ENCODE peak calls at places on chromosomes 4 and X, in six cellular contexts. One of them, this sample, is unnamed.

GRCh38 chr4:12562016-12562415 is 922.1 kb downstream of the RAB28 start:
- DNase-seq in brain microvascular endothelial cell: no peak
- DNase-seq in WERI-Rb-1: no peak
- DNase-seq in HCT116: no peak
- DNase-seq in body of pancreas: no peak
- DNase-seq in Peyer's patch: no peak
- DNase-seq in this sample: no peak

GRCh38 chrX:63430026-63430425 is 78.9 kb upstream of the SPIN4 start:
- DNase-seq in brain microvascular endothelial cell: no peak
- DNase-seq in WERI-Rb-1: no peak
- DNase-seq in HCT116: no peak
- DNase-seq in body of pancreas: no peak
- DNase-seq in Peyer's patch: no peak
- DNase-seq in this sample: no peak

GRCh38 chrX:72131317-72132294 is at the start of gene RTL5:
- DNase-seq in brain microvascular endothelial cell: peak; percentile 83
- DNase-seq in WERI-Rb-1: no peak
- DNase-seq in HCT116: peak; percentile 63
- DNase-seq in body of pancreas: peak; percentile 85
- DNase-seq in Peyer's patch: peak; percentile 60
- DNase-seq in this sample: no peak

GRCh38 chr4:43882470-43882869 is 566.1 kb downstream of the KCTD8 start:
- DNase-seq in brain microvascular endothelial cell: no peak
- DNase-seq in WERI-Rb-1: no peak
- DNase-seq in HCT116: no peak
- DNase-seq in body of pancreas: no peak
- DNase-seq in Peyer's patch: no peak
- DNase-seq in this sample: no peak

GRCh38 chr4:62912531-62912930 is 1496.7 kb downstream of the TECRL start:
- DNase-seq in brain microvascular endothelial cell: no peak
- DNase-seq in WERI-Rb-1: no peak
- DNase-seq in HCT116: no peak
- DNase-seq in body of pancreas: no peak
- DNase-seq in Peyer's patch: no peak
- DNase-seq in this sample: no peak

GRCh38 chr4:602559-602942 is 22.8 kb upstream of the PDE6B start:
- DNase-seq in brain microvascular endothelial cell: no peak
- DNase-seq in WERI-Rb-1: peak; percentile 96
- DNase-seq in HCT116: peak; percentile 60
- DNase-seq in body of pancreas: peak; percentile 69
- DNase-seq in Peyer's patch: peak; percentile 84
- DNase-seq in this sample: no peak

GRCh38 chr4:153154010-153154975 is 50.0 kb upstream of the TRIM2 start:
- DNase-seq in brain microvascular endothelial cell: peak; percentile 57
- DNase-seq in WERI-Rb-1: no peak
- DNase-seq in HCT116: no peak
- DNase-seq in body of pancreas: peak; percentile 30
- DNase-seq in Peyer's patch: no peak
- DNase-seq in this sample: no peak

GRCh38 chr4:25457053-25457715 is 80.1 kb downstream of the ANAPC4 start:
- DNase-seq in brain microvascular endothelial cell: no peak
- DNase-seq in WERI-Rb-1: no peak
- DNase-seq in HCT116: no peak
- DNase-seq in body of pancreas: no peak
- DNase-seq in Peyer's patch: no peak
- DNase-seq in this sample: peak; percentile 17

GRCh38 chr4:187767158-187767557 is 228.4 kb upstream of the ZFP42 start:
- DNase-seq in brain microvascular endothelial cell: no peak
- DNase-seq in WERI-Rb-1: no peak
- DNase-seq in HCT116: no peak
- DNase-seq in body of pancreas: no peak
- DNase-seq in Peyer's patch: no peak
- DNase-seq in this sample: no peak

GRCh38 chrX:133749951-133750350 is 235.4 kb downstream of the GPC3 start:
- DNase-seq in brain microvascular endothelial cell: no peak
- DNase-seq in WERI-Rb-1: no peak
- DNase-seq in HCT116: no peak
- DNase-seq in body of pancreas: no peak
- DNase-seq in Peyer's patch: no peak
- DNase-seq in this sample: no peak

GRCh38 chr4:101977096-101977495 is 186.6 kb downstream of the BANK1 start:
- DNase-seq in brain microvascular endothelial cell: peak; percentile 96
- DNase-seq in WERI-Rb-1: no peak
- DNase-seq in HCT116: peak; percentile 92
- DNase-seq in body of pancreas: no peak
- DNase-seq in Peyer's patch: no peak
- DNase-seq in this sample: peak; percentile 94

GRCh38 chr4:102620697-102621497 is 119.7 kb downstream of the NFKB1 start:
- DNase-seq in brain microvascular endothelial cell: peak; percentile 80
- DNase-seq in WERI-Rb-1: peak; percentile 56
- DNase-seq in HCT116: peak; percentile 76
- DNase-seq in body of pancreas: peak; percentile 86
- DNase-seq in Peyer's patch: no peak
- DNase-seq in this sample: peak; percentile 72

GRCh38 chrX:134679226-134679625 is 21.0 kb upstream of the PLAC1 start:
- DNase-seq in brain microvascular endothelial cell: no peak
- DNase-seq in WERI-Rb-1: no peak
- DNase-seq in HCT116: no peak
- DNase-seq in body of pancreas: no peak
- DNase-seq in Peyer's patch: no peak
- DNase-seq in this sample: peak; percentile 59

GRCh38 chr4:156198511-156198910 is 244.8 kb upstream of the CTSO start:
- DNase-seq in brain microvascular endothelial cell: no peak
- DNase-seq in WERI-Rb-1: no peak
- DNase-seq in HCT116: no peak
- DNase-seq in body of pancreas: no peak
- DNase-seq in Peyer's patch: no peak
- DNase-seq in this sample: no peak

GRCh38 chrX:149453030-149453429 is 52.1 kb downstream of the IDS start:
- DNase-seq in brain microvascular endothelial cell: peak; percentile 57
- DNase-seq in WERI-Rb-1: no peak
- DNase-seq in HCT116: peak; percentile 8
- DNase-seq in body of pancreas: no peak
- DNase-seq in Peyer's patch: no peak
- DNase-seq in this sample: peak; percentile 39

DNA sequence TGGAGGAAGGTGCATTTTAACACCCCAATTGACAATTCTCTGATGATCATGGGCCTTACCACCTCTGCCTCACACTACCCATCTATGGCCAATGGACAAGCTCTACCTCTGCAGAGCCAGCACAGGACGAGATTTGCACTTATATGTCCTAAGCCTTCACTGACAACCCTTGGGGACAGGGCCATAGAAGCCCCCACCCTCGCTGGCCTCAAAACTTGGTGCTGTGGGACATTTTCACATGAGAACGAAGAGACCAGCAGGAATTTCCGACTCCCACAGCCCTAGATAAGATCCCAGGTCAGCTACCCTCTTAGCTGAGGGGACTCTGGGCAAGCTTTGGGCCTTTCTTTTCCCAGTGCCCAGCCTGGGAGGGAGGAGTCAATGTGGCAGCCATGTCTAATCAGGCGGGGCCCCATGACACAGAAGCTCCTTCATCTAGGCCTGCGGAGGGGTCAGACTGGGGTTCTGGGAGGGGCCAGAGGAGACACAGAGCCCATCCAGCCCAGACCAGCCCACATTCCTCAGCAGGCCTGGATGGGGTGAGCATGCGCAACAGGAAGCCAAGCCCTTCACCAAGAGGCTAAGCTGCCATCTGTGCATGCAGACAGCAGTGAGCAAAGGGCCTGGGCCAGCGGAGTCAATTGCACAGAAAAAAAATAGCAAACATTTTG is 12.1 kb downstream of the PJA1 start:
- DNase-seq in brain microvascular endothelial cell: peak; percentile 14
- DNase-seq in WERI-Rb-1: peak; percentile 63
- DNase-seq in HCT116: no peak
- DNase-seq in body of pancreas: peak; percentile 12
- DNase-seq in Peyer's patch: no peak
- DNase-seq in this sample: no peak
- H3K4me3 ChIP-seq in brain microvascular endothelial cell: no peak overlapping the region
- H3K4me3 ChIP-seq in WERI-Rb-1: no peak overlapping the region
- H3K4me3 ChIP-seq in HCT116: no peak overlapping the region
- H3K4me3 ChIP-seq in body of pancreas: no peak overlapping the region
- H3K4me3 ChIP-seq in Peyer's patch: no peak overlapping the region
- H3K4me3 ChIP-seq in this sample: no peak overlapping the region

DNA sequence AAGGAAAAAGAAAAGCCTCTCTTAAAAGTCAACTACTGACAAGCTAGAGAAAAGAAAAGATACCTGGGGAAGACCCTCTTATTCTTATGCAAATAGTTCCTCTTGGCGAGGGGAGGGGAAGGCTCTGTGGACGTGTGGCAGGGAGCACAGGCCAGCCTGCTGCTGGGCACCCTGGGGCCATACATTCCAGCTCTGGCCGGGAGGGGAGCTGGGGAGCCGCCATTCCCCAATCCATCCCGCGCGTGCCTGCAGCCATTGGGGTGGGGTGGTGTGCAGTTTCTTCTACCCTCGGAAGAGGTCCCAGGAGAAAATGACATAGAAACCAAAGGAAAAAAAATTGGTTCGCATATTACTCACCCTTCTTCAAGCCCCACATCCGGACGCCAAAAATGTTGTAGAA is 1496.4 kb downstream of the RPA4 start:
- DNase-seq in brain microvascular endothelial cell: no peak
- DNase-seq in WERI-Rb-1: no peak
- DNase-seq in HCT116: no peak
- DNase-seq in body of pancreas: no peak
- DNase-seq in Peyer's patch: no peak
- DNase-seq in this sample: no peak
- TF ChIP-seq CTCF in brain microvascular endothelial cell: no peak
- TF ChIP-seq CTCF in WERI-Rb-1: no peak
- TF ChIP-seq CTCF in HCT116: no peak
- TF ChIP-seq CTCF in body of pancreas: no peak
- TF ChIP-seq CTCF in Peyer's patch: no peak
- TF ChIP-seq CTCF in this sample: no peak

DNA sequence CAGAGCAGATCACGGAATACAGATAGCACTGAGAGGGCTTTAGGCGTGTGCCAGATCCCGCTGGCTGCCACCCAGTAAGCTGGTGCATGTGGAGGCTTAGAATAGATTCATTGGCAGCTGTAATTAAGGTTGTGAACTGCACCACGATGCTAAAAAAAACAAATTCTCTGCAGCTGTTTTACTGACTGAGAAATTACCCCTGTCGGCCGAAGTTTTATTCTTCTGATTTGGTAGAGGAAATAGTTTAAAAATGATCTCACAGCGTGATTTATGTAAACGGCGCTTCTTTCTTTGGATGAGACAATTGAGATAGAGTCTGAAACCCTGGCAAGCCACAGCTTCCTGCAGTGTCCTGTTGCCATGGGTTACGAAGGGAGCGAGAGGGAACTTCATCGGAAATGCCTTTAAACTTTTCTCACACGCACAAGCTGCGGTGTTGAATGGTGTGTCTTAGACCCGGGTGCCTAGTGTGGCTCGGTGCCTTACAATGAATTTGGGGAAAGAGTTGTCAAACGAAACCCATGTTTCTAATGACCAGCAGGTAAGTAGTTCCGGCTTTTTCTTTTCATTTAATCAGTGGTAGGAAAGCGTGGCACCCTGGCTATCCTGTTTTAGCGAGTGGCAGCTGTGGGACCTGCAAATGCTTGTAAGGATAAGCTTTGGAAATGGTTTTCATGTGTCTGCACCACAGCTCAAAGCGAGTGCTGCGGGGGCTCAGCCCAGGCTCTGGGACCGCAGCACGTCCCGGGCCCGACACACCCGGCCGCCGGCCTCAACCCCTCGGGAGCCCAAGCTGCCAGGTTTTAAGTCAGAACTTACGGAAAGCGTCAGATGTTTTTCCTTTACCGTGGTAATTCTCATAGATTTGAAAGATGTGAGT is 71.7 kb upstream of the HGFAC start:
- DNase-seq in brain microvascular endothelial cell: peak; percentile 95
- DNase-seq in WERI-Rb-1: no peak
- DNase-seq in HCT116: no peak
- DNase-seq in body of pancreas: peak; percentile 61
- DNase-seq in Peyer's patch: no peak
- DNase-seq in this sample: peak; percentile 52
- H3K4me3 ChIP-seq in brain microvascular endothelial cell: peak overlapping the region; percentile 35
- H3K4me3 ChIP-seq in WERI-Rb-1: no peak overlapping the region
- H3K4me3 ChIP-seq in HCT116: no peak overlapping the region
- H3K4me3 ChIP-seq in body of pancreas: no peak overlapping the region
- H3K4me3 ChIP-seq in Peyer's patch: peak overlapping the region; percentile 8
- H3K4me3 ChIP-seq in this sample: peak overlapping the region; percentile 43

GRCh38 chr4:113328514-113328913 is 279.1 kb downstream of the ANK2 start:
- DNase-seq in brain microvascular endothelial cell: no peak
- DNase-seq in WERI-Rb-1: peak; percentile 52
- DNase-seq in HCT116: no peak
- DNase-seq in body of pancreas: no peak
- DNase-seq in Peyer's patch: no peak
- DNase-seq in this sample: no peak
- TF ChIP-seq CTCF in brain microvascular endothelial cell: peak; percentile 72
- TF ChIP-seq CTCF in WERI-Rb-1: peak; percentile 84
- TF ChIP-seq CTCF in HCT116: peak; percentile 83
- TF ChIP-seq CTCF in body of pancreas: no peak
- TF ChIP-seq CTCF in Peyer's patch: no peak
- TF ChIP-seq CTCF in this sample: peak; percentile 58

GRCh38 chr4:140344111-140344510 is 29.3 kb upstream of the SCOC start:
- DNase-seq in brain microvascular endothelial cell: no peak
- DNase-seq in WERI-Rb-1: no peak
- DNase-seq in HCT116: no peak
- DNase-seq in body of pancreas: peak; percentile 45
- DNase-seq in Peyer's patch: no peak
- DNase-seq in this sample: no peak

GRCh38 chr4:140346136-140346535 is 27.3 kb upstream of the SCOC start:
- DNase-seq in brain microvascular endothelial cell: no peak
- DNase-seq in WERI-Rb-1: no peak
- DNase-seq in HCT116: no peak
- DNase-seq in body of pancreas: no peak
- DNase-seq in Peyer's patch: no peak
- DNase-seq in this sample: no peak

GRCh38 chr4:140344621-140345020 is 28.8 kb upstream of the SCOC start:
- DNase-seq in brain microvascular endothelial cell: no peak
- DNase-seq in WERI-Rb-1: no peak
- DNase-seq in HCT116: no peak
- DNase-seq in body of pancreas: peak; percentile 43
- DNase-seq in Peyer's patch: no peak
- DNase-seq in this sample: no peak

GRCh38 chr4:140342620-140343019 is 30.8 kb upstream of the SCOC start:
- DNase-seq in brain microvascular endothelial cell: no peak
- DNase-seq in WERI-Rb-1: no peak
- DNase-seq in HCT116: no peak
- DNase-seq in body of pancreas: peak; percentile 50
- DNase-seq in Peyer's patch: no peak
- DNase-seq in this sample: no peak

DNA sequence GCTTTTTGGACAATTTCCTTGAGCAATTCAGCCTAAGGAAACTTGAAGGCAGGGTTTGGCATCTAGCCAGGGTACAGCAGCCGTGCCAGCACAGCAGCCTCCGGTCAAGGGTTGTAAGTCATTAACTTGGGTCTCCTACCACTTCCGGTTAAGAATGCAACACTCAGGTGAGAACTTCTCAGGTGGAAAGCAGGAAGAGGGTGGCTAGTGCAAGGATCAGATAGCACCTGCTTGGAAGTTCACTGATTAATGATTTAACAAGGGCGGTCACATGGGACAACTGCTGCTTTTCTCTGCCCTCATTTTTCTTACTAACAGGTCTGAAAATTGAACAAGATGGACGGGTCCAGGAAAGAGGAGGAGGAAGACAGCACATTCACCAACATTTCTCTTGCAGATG is 30.1 kb upstream of the SCOC start:
- DNase-seq in brain microvascular endothelial cell: no peak
- DNase-seq in WERI-Rb-1: no peak
- DNase-seq in HCT116: peak; percentile 31
- DNase-seq in body of pancreas: peak; percentile 95
- DNase-seq in Peyer's patch: peak; percentile 85
- DNase-seq in this sample: no peak
- H3K4me3 ChIP-seq in brain microvascular endothelial cell: no peak overlapping the region
- H3K4me3 ChIP-seq in WERI-Rb-1: no peak overlapping the region
- H3K4me3 ChIP-seq in HCT116: no peak overlapping the region
- H3K4me3 ChIP-seq in body of pancreas: no peak overlapping the region
- H3K4me3 ChIP-seq in Peyer's patch: peak overlapping the region; percentile 41
- H3K4me3 ChIP-seq in this sample: no peak overlapping the region